ENCODE peak calls at places on chromosomes 4 and X, in nine cellular contexts. W, Q, K, E, F, R, X, T and D are unnamed samples. For H3K4me1, the result is how much of the 10 kb centered on the place peaks cover.

GRCh38 chr4:171170671-171171070 is 642.5 kb upstream of the GALNTL6 start:
- DNase-seq in W (no peak), Q (no peak), K (no peak), E (no peak), F (no peak), R (no peak), X (no peak), T (no peak), D (no peak)

GRCh38 chr4:92021788-92022187 is 282.0 kb upstream of the GRID2 start:
- DNase-seq in W (no peak), Q (no peak), K (no peak), E (no peak), F (peak), R (no peak), X (no peak), T (no peak), D (no peak)

GRCh38 chrX:86981326-86981890 is 536.2 kb upstream of the KLHL4 start:
- DNase-seq in W (no peak), Q (no peak), K (no peak), E (no peak), F (no peak), R (no peak), X (no peak), T (no peak), D (no peak)

GRCh38 chr4:176313596-176314341 is 6.0 kb upstream of the SPCS3 start:
- DNase-seq in W (no peak), Q (no peak), K (no peak), E (no peak), F (no peak), R (no peak), X (no peak), T (no peak), D (no peak)

GRCh38 chr4:124640037-124640730 is 72.3 kb downstream of the ANKRD50 start:
- DNase-seq in W (no peak), Q (no peak), K (no peak), E (no peak), F (peak), R (peak), X (peak), T (no peak), D (no peak)

GRCh38 chr4:71133491-71133890 is 140.0 kb downstream of the DCK start:
- DNase-seq in W (no peak), Q (no peak), K (no peak), E (no peak), F (no peak), R (no peak), X (no peak), T (no peak), D (no peak)

GRCh38 chr4:186019264-186019663 is 49.7 kb upstream of the TLR3 start:
- DNase-seq in W (no peak), Q (no peak), K (no peak), E (no peak), F (no peak), R (no peak), X (no peak), T (no peak), D (no peak)

GRCh38 chr4:161937596-161937995 is 226.2 kb downstream of the FSTL5 start:
- DNase-seq in W (no peak), Q (no peak), K (no peak), E (no peak), F (no peak), R (no peak), X (no peak), T (no peak), D (no peak)

GRCh38 chrX:68808686-68809357 is 20.0 kb upstream of the EFNB1 start:
- DNase-seq in W (no peak), Q (no peak), K (no peak), E (no peak), F (no peak), R (no peak), X (peak), T (no peak), D (no peak)

GRCh38 chr4:108636246-108636645 is 14.2 kb upstream of the OSTC start:
- DNase-seq in W (no peak), Q (no peak), K (no peak), E (no peak), F (no peak), R (no peak), X (no peak), T (no peak), D (no peak)

GRCh38 chr4:71029504-71029903 is 36.1 kb downstream of the DCK start:
- DNase-seq in W (no peak), Q (no peak), K (no peak), E (no peak), F (no peak), R (no peak), X (no peak), T (no peak), D (no peak)

GRCh38 chrX:15749642-15750610 is 11.9 kb downstream of the CA5B start:
- DNase-seq in W (peak), Q (no peak), K (no peak), E (no peak), F (no peak), R (peak), X (peak), T (peak), D (no peak)

GRCh38 chrX:110665636-110666035 is 130.0 kb downstream of the CHRDL1 start:
- DNase-seq in W (no peak), Q (peak), K (no peak), E (no peak), F (peak), R (peak), X (peak), T (peak), D (peak)

GRCh38 chr4:138021116-138021820 is 220.9 kb downstream of the SLC7A11 start:
- DNase-seq in W (no peak), Q (no peak), K (no peak), E (no peak), F (no peak), R (no peak), X (no peak), T (no peak), D (no peak)

GRCh38 chr4:6375620-6376295 is 96.7 kb downstream of the PPP2R2C start:
- DNase-seq in W (no peak), Q (no peak), K (no peak), E (no peak), F (no peak), R (no peak), X (no peak), T (no peak), D (peak)

GRCh38 chrX:77493677-77494553 is 46.7 kb downstream of the FGF16 start:
- DNase-seq in W (no peak), Q (no peak), K (no peak), E (peak), F (no peak), R (no peak), X (peak), T (no peak), D (no peak)

GRCh38 chrX:39850209-39850608 is 247.5 kb downstream of the BCOR start:
- DNase-seq in W (no peak), Q (no peak), K (no peak), E (no peak), F (no peak), R (no peak), X (no peak), T (no peak), D (no peak)

GRCh38 chr4:47615385-47615784 is 130.3 kb downstream of the ATP10D start:
- DNase-seq in W (no peak), Q (no peak), K (no peak), E (no peak), F (no peak), R (no peak), X (no peak), T (no peak), D (no peak)

GRCh38 chr4:19831644-19832285 is 419.9 kb upstream of the SLIT2 start:
- DNase-seq in W (no peak), Q (no peak), K (no peak), E (no peak), F (no peak), R (peak), X (peak), T (no peak), D (no peak)

GRCh38 chr4:37601527-37601926 is 84.6 kb downstream of the RELL1 start:
- DNase-seq in W (peak), Q (no peak), K (no peak), E (no peak), F (no peak), R (no peak), X (peak), T (peak), D (no peak)

GRCh38 chrX:50813843-50814661 is at the start of gene SHROOM4:
- DNase-seq in W (peak), Q (peak), K (peak), E (peak), F (peak), R (peak), X (peak), T (peak), D (peak)

GRCh38 chr4:175998782-175999181 is 66.9 kb upstream of the WDR17 start:
- DNase-seq in W (no peak), Q (no peak), K (no peak), E (peak), F (no peak), R (no peak), X (no peak), T (no peak), D (no peak)

GRCh38 chrX:2614911-2615310 is 76.2 kb upstream of the CD99 start:
- DNase-seq in W (no peak), Q (no peak), K (no peak), E (no peak), F (no peak), R (peak), X (peak), T (no peak), D (no peak)

GRCh38 chrX:149198980-149199732 is 305.9 kb downstream of the IDS start:
- DNase-seq in W (no peak), Q (no peak), K (no peak), E (no peak), F (no peak), R (no peak), X (no peak), T (no peak), D (no peak)

GRCh38 chrX:84907324-84907946 is 96.2 kb upstream of the APOOL start:
- DNase-seq in W (no peak), Q (no peak), K (no peak), E (no peak), F (no peak), R (peak), X (peak), T (no peak), D (no peak)

GRCh38 chr4:186105721-186106335 is 1.3 kb downstream of the FAM149A start:
- DNase-seq in W (peak), Q (no peak), K (no peak), E (no peak), F (peak), R (no peak), X (peak), T (peak), D (no peak)

GRCh38 chrX:155027509-155028066 is 944 bp downstream of the FUNDC2 start:
- DNase-seq in W (no peak), Q (no peak), K (peak), E (no peak), F (no peak), R (peak), X (peak), T (no peak), D (no peak)

GRCh38 chr4:140757220-140757607 is 1.0 kb upstream of the TBC1D9 start:
- DNase-seq in W (no peak), Q (no peak), K (no peak), E (no peak), F (no peak), R (no peak), X (no peak), T (no peak), D (no peak)

GRCh38 chr4:174437324-174437723 is 85.0 kb downstream of the HPGD start:
- DNase-seq in W (no peak), Q (no peak), K (no peak), E (no peak), F (no peak), R (peak), X (peak), T (no peak), D (no peak)

GRCh38 chr4:107215222-107215621 is 179.1 kb upstream of the DKK2 start:
- DNase-seq in W (no peak), Q (no peak), K (no peak), E (no peak), F (no peak), R (no peak), X (no peak), T (no peak), D (no peak)

GRCh38 chr4:84379881-84380618 is 119.0 kb downstream of the NKX6-1 start:
- DNase-seq in W (no peak), Q (no peak), K (no peak), E (no peak), F (no peak), R (no peak), X (no peak), T (no peak), D (no peak)

GRCh38 chr4:186820371-186820990 is 96.8 kb upstream of the FAT1 start:
- DNase-seq in W (no peak), Q (no peak), K (no peak), E (no peak), F (no peak), R (no peak), X (peak), T (peak), D (no peak)

GRCh38 chr4:123430031-123430430 is 33.4 kb downstream of the SPRY1 start:
- DNase-seq in W (no peak), Q (no peak), K (no peak), E (no peak), F (no peak), R (no peak), X (no peak), T (no peak), D (no peak)

GRCh38 chr4:48112017-48112667 is 21.9 kb downstream of the TXK start:
- DNase-seq in W (no peak), Q (no peak), K (no peak), E (no peak), F (no peak), R (peak), X (no peak), T (no peak), D (no peak)

GRCh38 chr4:29708473-29708872 is 1011.7 kb upstream of the PCDH7 start:
- DNase-seq in W (no peak), Q (no peak), K (no peak), E (no peak), F (no peak), R (no peak), X (peak), T (no peak), D (no peak)

GRCh38 chrX:43559643-43560042 is 96.5 kb upstream of the MAOA start:
- DNase-seq in W (peak), Q (no peak), K (peak), E (peak), F (peak), R (peak), X (peak), T (peak), D (no peak)

GRCh38 chr4:14524236-14524635 is 478.0 kb upstream of the CPEB2 start:
- DNase-seq in W (no peak), Q (no peak), K (no peak), E (no peak), F (no peak), R (no peak), X (no peak), T (no peak), D (no peak)

GRCh38 chrX:101617211-101618191 is at the start of gene ARMCX6:
- DNase-seq in W (peak), Q (peak), K (peak), E (no peak), F (peak), R (peak), X (peak), T (peak), D (peak)

GRCh38 chr4:70749313-70749712 is 27.5 kb downstream of the RUFY3 start:
- DNase-seq in W (no peak), Q (no peak), K (no peak), E (no peak), F (no peak), R (no peak), X (no peak), T (no peak), D (no peak)

DNA sequence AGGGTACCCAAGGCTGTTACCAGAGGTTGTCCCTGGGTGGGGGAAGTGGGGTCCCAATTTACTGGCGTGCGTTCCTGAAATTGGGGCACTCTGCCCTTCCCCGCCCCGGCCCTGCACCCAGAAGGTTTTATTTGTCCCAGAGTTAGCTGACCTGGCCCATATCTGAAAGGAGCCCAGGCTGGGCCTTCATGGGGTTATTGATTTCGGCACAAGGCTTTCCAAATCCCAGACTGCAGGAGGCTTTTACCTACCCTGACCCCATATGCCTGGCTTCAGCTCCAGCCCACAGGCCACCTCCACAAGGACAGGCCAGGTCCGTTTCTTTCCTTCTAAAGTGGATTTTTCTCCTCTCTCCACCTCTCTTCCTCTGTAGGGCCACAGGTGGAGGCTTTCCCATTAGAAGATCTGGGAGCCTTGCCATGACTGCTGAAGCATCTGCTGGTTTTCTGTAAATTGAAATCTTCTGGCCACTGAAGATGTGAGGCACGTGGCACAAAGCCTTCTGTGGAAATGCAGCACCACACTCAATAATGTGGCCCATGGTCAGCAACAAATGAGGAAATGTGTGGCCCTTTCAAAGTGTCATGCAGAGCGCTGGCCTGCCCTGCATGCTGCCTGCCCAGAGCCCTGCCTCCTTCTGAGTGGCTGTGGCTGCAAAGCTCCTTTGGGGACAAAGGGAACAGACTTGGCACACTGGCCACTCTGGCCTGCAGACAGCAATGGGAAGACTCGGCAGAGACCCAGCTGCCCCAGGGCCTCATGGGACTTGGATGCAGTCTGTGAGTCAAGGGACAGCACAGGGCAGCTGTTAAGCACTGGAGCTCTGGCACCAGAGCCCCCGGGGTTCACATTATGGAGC is 43.1 kb upstream of the MTM1 start:
- DNase-seq in W (no peak), Q (no peak), K (no peak), E (no peak), F (peak), R (no peak), X (no peak), T (no peak), D (peak)
- H3K27ac ChIP-seq in W (no peak), Q (no peak), K (no peak), E (no peak), F (peak), R (no peak), X (no peak), T (no peak), D (no peak)

DNA sequence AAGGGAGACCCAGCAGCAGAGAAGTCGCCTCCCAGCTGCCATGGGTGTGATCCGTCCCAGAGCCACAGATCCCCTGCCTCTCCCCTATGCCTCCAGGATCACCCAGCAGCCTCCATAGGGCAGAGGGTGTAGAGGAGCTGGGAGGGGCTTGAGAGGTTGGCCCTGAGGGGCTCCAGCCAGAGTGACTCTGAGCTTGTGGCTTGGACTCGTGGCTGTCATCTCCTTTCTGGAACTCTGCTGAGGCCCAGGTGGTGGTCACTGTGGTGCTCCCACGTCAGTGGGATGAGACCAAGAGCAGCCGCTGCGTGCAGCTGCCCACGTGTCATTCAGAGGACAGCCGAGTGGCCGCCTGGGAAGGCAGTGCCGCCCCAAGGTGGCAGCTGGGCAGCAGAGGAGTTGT is 4.2 kb downstream of the TACC3 start:
- DNase-seq in W (no peak), Q (no peak), K (no peak), E (no peak), F (no peak), R (no peak), X (no peak), T (no peak), D (peak)
- H3K4me1 ChIP-seq in W (under half), Q (under half), K (under half), E (under half), F (under half), R (under half), X (half or more), T (under half), D (under half)

GRCh38 chrX:11745881-11746280 is 12.2 kb upstream of the MSL3 start:
- DNase-seq in W (no peak), Q (no peak), K (no peak), E (no peak), F (no peak), R (no peak), X (no peak), T (no peak), D (no peak)
- H3K27ac ChIP-seq in W (no peak), Q (no peak), K (no peak), E (no peak), F (no peak), R (no peak), X (no peak), T (no peak), D (no peak)

GRCh38 chr4:153428816-153429592 is 37.2 kb upstream of the TMEM131L start:
- DNase-seq in W (no peak), Q (no peak), K (no peak), E (no peak), F (no peak), R (no peak), X (no peak), T (no peak), D (no peak)
- H3K4me1 ChIP-seq in W (under half), Q (under half), K (under half), E (under half), F (under half), R (under half), X (under half), T (under half), D (under half)